ENCODE peak calls at places on chromosomes 12 and 14, in eight cellular contexts. D, G, N, M, U, E, F and R are unnamed samples.

GRCh38 chr14:94907626-94908261 is 137.8 kb upstream of the GSC start:
- DNase-seq in N (no peak), M (no peak), F (no peak), U (no peak), G (peak), E (no peak), D (peak), R (no peak)

GRCh38 chr14:70716483-70716882 is 74.8 kb downstream of the TTC9 start:
- DNase-seq in F (no peak), G (no peak), E (no peak), D (no peak), M (no peak), U (no peak), N (no peak), R (no peak)

GRCh38 chr12:3049596-3050314 is 27.4 kb upstream of the TSPAN9 start:
- DNase-seq in M (no peak), F (no peak), N (no peak), D (no peak), E (no peak), G (no peak), U (no peak), R (no peak)

GRCh38 chr12:89060133-89060532 is 292.2 kb downstream of the DUSP6 start:
- DNase-seq in E (no peak), F (no peak), U (no peak), N (no peak), M (no peak), G (no peak), D (no peak), R (no peak)

GRCh38 chr12:40584763-40585162 is 107.5 kb upstream of the CNTN1 start:
- DNase-seq in D (no peak), M (no peak), N (no peak), U (no peak), F (no peak), E (no peak), G (no peak), R (no peak)

GRCh38 chr12:2960996-2961616 is 1.9 kb downstream of the TEAD4 start:
- DNase-seq in N (no peak), G (no peak), E (no peak), F (no peak), D (no peak), U (no peak), M (no peak), R (no peak)

GRCh38 chr14:38618514-38618913 is 362.6 kb upstream of the CLEC14A start:
- DNase-seq in N (no peak), U (no peak), G (no peak), M (no peak), D (no peak), E (peak), F (no peak), R (no peak)

GRCh38 chr12:57127101-57127709 is 1.1 kb upstream of the LRP1 start:
- DNase-seq in N (peak), F (peak), G (peak), U (peak), E (peak), M (peak), D (peak), R (peak)

GRCh38 chr12:102948941-102949352 is 8.5 kb upstream of the ASCL1 start:
- DNase-seq in N (peak), U (peak), M (no peak), D (peak), G (no peak), F (peak), E (peak), R (peak)

GRCh38 chr12:1912580-1913376 is 5.7 kb downstream of the CACNA2D4 start:
- DNase-seq in E (no peak), F (no peak), M (no peak), D (no peak), N (peak), G (no peak), U (peak), R (no peak)

GRCh38 chr12:40055227-40055579 is 50.7 kb downstream of the SLC2A13 start:
- DNase-seq in N (no peak), F (no peak), E (peak), G (no peak), U (no peak), D (no peak), M (no peak), R (no peak)

GRCh38 chr12:131990066-131990979 is 40.6 kb downstream of the EP400 start:
- DNase-seq in F (no peak), N (no peak), M (no peak), G (no peak), U (no peak), D (no peak), E (no peak), R (no peak)

GRCh38 chr12:25997401-25997973 is 39.0 kb downstream of the RASSF8 start:
- DNase-seq in U (no peak), D (no peak), N (no peak), F (no peak), E (peak), G (no peak), M (no peak), R (no peak)
- TF ChIP-seq EP300 in U (no peak), D (no peak), N (no peak), F (no peak), E (no peak), G (no peak), M (no peak), R (no peak)

GRCh38 chr14:74619672-74620131 is 7.7 kb upstream of the LTBP2 start:
- DNase-seq in M (no peak), D (peak), F (peak), G (peak), E (peak), N (peak), U (peak), R (peak)
- TF ChIP-seq POLR2A in M (no peak), D (no peak), F (no peak), G (no peak), E (no peak), N (no peak), U (no peak), R (no peak)

GRCh38 chr12:27575099-27575779 is 51.2 kb downstream of the PPFIBP1 start:
- DNase-seq in U (no peak), N (no peak), E (no peak), M (no peak), F (no peak), D (no peak), G (no peak), R (no peak)

GRCh38 chr12:27575780-27576154 is 51.8 kb downstream of the PPFIBP1 start:
- DNase-seq in G (no peak), F (no peak), N (no peak), M (no peak), D (no peak), E (no peak), U (no peak), R (no peak)

GRCh38 chr12:27572486-27573255 is 48.7 kb downstream of the PPFIBP1 start:
- DNase-seq in E (no peak), D (no peak), U (no peak), G (no peak), M (no peak), N (no peak), F (no peak), R (no peak)

GRCh38 chr12:27573972-27574371 is 50.0 kb downstream of the PPFIBP1 start:
- DNase-seq in U (no peak), F (no peak), D (no peak), G (no peak), E (peak), N (no peak), M (no peak), R (no peak)

GRCh38 chr12:27571463-27571862 is 47.5 kb downstream of the PPFIBP1 start:
- DNase-seq in E (no peak), G (no peak), M (no peak), N (no peak), U (no peak), F (no peak), D (no peak), R (no peak)
- TF ChIP-seq EP300 in E (no peak), G (no peak), M (no peak), N (no peak), U (no peak), F (no peak), D (no peak), R (no peak)

GRCh38 chr12:111445311-111446043 is 39.8 kb downstream of the SH2B3 start:
- DNase-seq in D (no peak), U (no peak), F (no peak), N (peak), G (peak), E (no peak), M (no peak), R (no peak)

GRCh38 chr12:111444314-111444705 is 38.6 kb downstream of the SH2B3 start:
- DNase-seq in G (no peak), U (no peak), M (no peak), D (no peak), F (no peak), N (peak), E (no peak), R (peak)

GRCh38 chr12:111443586-111443985 is 37.9 kb downstream of the SH2B3 start:
- DNase-seq in E (no peak), M (peak), G (peak), D (no peak), N (peak), U (no peak), F (no peak), R (peak)

GRCh38 chr12:111446044-111446581 is 40.4 kb downstream of the SH2B3 start:
- DNase-seq in N (peak), E (no peak), G (peak), M (no peak), D (peak), U (peak), F (no peak), R (peak)

DNA sequence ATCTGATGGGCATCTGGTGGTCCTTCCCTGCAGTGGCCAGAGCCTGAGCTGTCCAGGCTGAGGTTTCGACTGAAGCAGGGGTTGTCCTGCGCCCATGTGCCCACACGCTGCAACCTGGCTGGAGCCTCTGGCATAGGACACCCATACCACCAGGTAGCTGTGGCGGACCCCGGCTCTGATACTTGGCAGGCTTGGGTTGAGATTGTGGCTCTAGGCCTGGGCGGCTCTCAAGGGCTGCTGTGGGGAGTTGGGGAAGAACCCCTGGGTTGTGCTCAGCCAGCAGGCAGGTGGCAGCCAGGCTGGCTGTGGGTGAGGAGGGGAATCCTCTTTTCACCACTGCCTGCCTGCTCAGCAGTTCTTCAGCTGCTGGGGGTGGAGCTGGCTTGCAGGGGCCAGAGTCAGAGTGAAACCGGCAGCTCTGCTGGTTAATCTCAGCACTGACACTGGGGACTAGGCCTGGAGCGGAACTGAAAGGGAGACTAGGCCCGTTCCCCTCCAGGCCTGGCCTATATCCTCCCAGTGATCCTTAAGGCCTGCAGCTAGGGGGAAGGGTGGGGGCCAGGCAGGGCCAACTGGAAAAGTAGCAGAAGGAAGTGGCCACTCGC is 39.1 kb downstream of the SH2B3 start:
- DNase-seq in D (no peak), F (no peak), U (no peak), M (no peak), E (no peak), G (peak), N (peak), R (peak)
- TF ChIP-seq POLR2A in D (no peak), F (no peak), U (peak), M (no peak), E (no peak), G (no peak), N (no peak), R (no peak)